ENCODE peak calls at places on chromosomes 11 and 22, in six cellular contexts. I, Z, A, X, S and D are unnamed samples.

GRCh38 chr11:69465236-69466000 is 16.0 kb upstream of the LINC01488 start:
- DNase-seq in I (no peak), Z (no peak), A (no peak), X (no peak), S (no peak), D (no peak)

GRCh38 chr11:67615455-67616430 is 9.0 kb downstream of the NDUFV1 start:
- DNase-seq in I (peak; percentile 55), Z (peak; percentile 61), A (peak; percentile 77), X (no peak), S (no peak), D (no peak)

GRCh38 chr22:40107244-40107643 is 70.5 kb upstream of the TNRC6B start:
- DNase-seq in I (no peak), Z (no peak), A (peak; percentile 27), X (no peak), S (no peak), D (no peak)

GRCh38 chr11:88515002-88515401 is 177.5 kb upstream of the CTSC start:
- DNase-seq in I (no peak), Z (no peak), A (no peak), X (no peak), S (no peak), D (no peak)

GRCh38 chr11:70158201-70158600 is 44.9 kb upstream of the FADD start:
- DNase-seq in I (no peak), Z (peak; percentile 40), A (peak; percentile 81), X (no peak), S (no peak), D (no peak)

GRCh38 chr11:100789500-100789899 is 102.4 kb downstream of the ARHGAP42 start:
- DNase-seq in I (no peak), Z (no peak), A (peak; percentile 3), X (no peak), S (no peak), D (no peak)

GRCh38 chr11:95175969-95176368 is 55.0 kb downstream of the SESN3 start:
- DNase-seq in I (no peak), Z (no peak), A (no peak), X (no peak), S (no peak), D (no peak)

GRCh38 chr11:72562431-72562830 is 111.8 kb downstream of the PDE2A start:
- DNase-seq in I (no peak), Z (no peak), A (no peak), X (no peak), S (no peak), D (no peak)

GRCh38 chr22:24429411-24430365 is 2.3 kb downstream of the ADORA2A start:
- DNase-seq in I (peak; percentile 57), Z (no peak), A (peak; percentile 90), X (peak; percentile 20), S (no peak), D (no peak)

GRCh38 chr22:45548991-45549736 is 46.5 kb downstream of the FBLN1 start:
- DNase-seq in I (no peak), Z (no peak), A (no peak), X (no peak), S (peak; percentile 79), D (no peak)

GRCh38 chr11:15816270-15816871 is 540.0 kb downstream of the SOX6 start:
- DNase-seq in I (no peak), Z (no peak), A (no peak), X (no peak), S (no peak), D (peak; percentile 83)

GRCh38 chr11:46521947-46522681 is 71.7 kb downstream of the AMBRA1 start:
- DNase-seq in I (no peak), Z (no peak), A (no peak), X (no peak), S (no peak), D (no peak)

GRCh38 chr22:34427436-34427835 is 507.2 kb upstream of the LARGE1 start:
- DNase-seq in I (no peak), Z (no peak), A (no peak), X (no peak), S (no peak), D (no peak)

GRCh38 chr22:20422271-20422958 is 15.2 kb downstream of the SCARF2 start:
- DNase-seq in I (no peak), Z (no peak), A (no peak), X (no peak), S (peak; percentile 84), D (no peak)